ENCODE peak calls at places on chromosome 5, in ten cellular contexts. B, U, Q, M, J, Y, T, A, Z and G are unnamed samples.

GRCh38 chr5:83095973-83096539 is 18.7 kb downstream of the XRCC4 start:
- DNase-seq in B (peak; percentile 69), U (peak; percentile 55), Q (no peak), M (no peak), J (no peak), Y (no peak), T (no peak), A (no peak), Z (no peak), G (no peak)

GRCh38 chr5:134177197-134178171 is 734 bp upstream of the SKP1 start:
- DNase-seq in B (peak; percentile 85), U (peak; percentile 33), Q (no peak), M (no peak), J (peak; percentile 11), Y (peak; percentile 15), T (peak; percentile 78), A (peak; percentile 18), Z (peak; percentile 87), G (no peak)

GRCh38 chr5:139276426-139276825 is 17.1 kb upstream of the MATR3 start:
- DNase-seq in B (no peak), U (no peak), Q (no peak), M (no peak), J (no peak), Y (no peak), T (no peak), A (no peak), Z (no peak), G (no peak)

GRCh38 chr5:118981783-118982182 is 6.6 kb downstream of the DTWD2 start:
- DNase-seq in B (no peak), U (no peak), Q (no peak), M (no peak), J (no peak), Y (no peak), T (no peak), A (no peak), Z (no peak), G (no peak)

GRCh38 chr5:139946440-139946839 is 96.7 kb downstream of the NRG2 start:
- DNase-seq in B (no peak), U (no peak), Q (no peak), M (no peak), J (no peak), Y (no peak), T (no peak), A (no peak), Z (no peak), G (no peak)

GRCh38 chr5:44536650-44537260 is 147.5 kb upstream of the FGF10 start:
- DNase-seq in B (peak; percentile 64), U (peak; percentile 67), Q (peak; percentile 14), M (no peak), J (peak; percentile 57), Y (peak; percentile 53), T (no peak), A (no peak), Z (no peak), G (peak; percentile 22)

GRCh38 chr5:127296321-127296720 is 5.7 kb downstream of the MEGF10 start:
- DNase-seq in B (peak; percentile 15), U (no peak), Q (no peak), M (no peak), J (no peak), Y (no peak), T (no peak), A (no peak), Z (no peak), G (no peak)

GRCh38 chr5:116765441-116765840 is 190.8 kb upstream of the SEMA6A start:
- DNase-seq in B (no peak), U (peak; percentile 81), Q (no peak), M (no peak), J (no peak), Y (no peak), T (no peak), A (no peak), Z (no peak), G (no peak)

GRCh38 chr5:166401391-166401790 is 1890.1 kb upstream of the WWC1 start:
- DNase-seq in B (no peak), U (no peak), Q (no peak), M (no peak), J (no peak), Y (no peak), T (no peak), A (no peak), Z (no peak), G (no peak)

GRCh38 chr5:67957374-67957773 is 258.2 kb upstream of the PIK3R1 start:
- DNase-seq in B (no peak), U (no peak), Q (no peak), M (no peak), J (peak; percentile 7), Y (no peak), T (no peak), A (no peak), Z (no peak), G (no peak)

GRCh38 chr5:982377-983237 is 26.0 kb upstream of the NKD2 start:
- DNase-seq in B (no peak), U (peak; percentile 28), Q (no peak), M (no peak), J (peak; percentile 64), Y (peak; percentile 55), T (no peak), A (no peak), Z (no peak), G (no peak)
- TF ChIP-seq CTCF in B (peak; percentile 27), U (no peak), Q (no peak), M (no peak), J (peak; percentile 40), Y (peak; percentile 30), T (no peak), A (peak; percentile 44), Z (no peak), G (no peak)

GRCh38 chr5:77844408-77845272 is 68.5 kb upstream of the TBCA start:
- DNase-seq in B (peak; percentile 16), U (no peak), Q (peak; percentile 49), M (no peak), J (peak; percentile 15), Y (peak; percentile 43), T (no peak), A (peak; percentile 23), Z (no peak), G (peak; percentile 39)
- TF ChIP-seq CTCF in B (peak; percentile 15), U (no peak), Q (no peak), M (peak; percentile 42), J (no peak), Y (no peak), T (peak; percentile 15), A (peak; percentile 17), Z (no peak), G (peak; percentile 16)

GRCh38 chr5:109779036-109779735 is 89.5 kb downstream of the MAN2A1 start:
- DNase-seq in B (peak; percentile 36), U (peak; percentile 6), Q (no peak), M (no peak), J (no peak), Y (no peak), T (no peak), A (no peak), Z (no peak), G (no peak)
- TF ChIP-seq CTCF in B (no peak), U (no peak), Q (no peak), M (no peak), J (no peak), Y (no peak), T (no peak), A (no peak), Z (no peak), G (no peak)

GRCh38 chr5:107389130-107389553 is 281.6 kb downstream of the EFNA5 start:
- DNase-seq in B (peak; percentile 55), U (peak; percentile 67), Q (peak; percentile 45), M (no peak), J (no peak), Y (no peak), T (no peak), A (peak; percentile 78), Z (no peak), G (peak; percentile 27)
- TF ChIP-seq CTCF in B (no peak), U (no peak), Q (no peak), M (peak; percentile 33), J (no peak), Y (no peak), T (no peak), A (peak; percentile 7), Z (no peak), G (peak; percentile 14)

DNA sequence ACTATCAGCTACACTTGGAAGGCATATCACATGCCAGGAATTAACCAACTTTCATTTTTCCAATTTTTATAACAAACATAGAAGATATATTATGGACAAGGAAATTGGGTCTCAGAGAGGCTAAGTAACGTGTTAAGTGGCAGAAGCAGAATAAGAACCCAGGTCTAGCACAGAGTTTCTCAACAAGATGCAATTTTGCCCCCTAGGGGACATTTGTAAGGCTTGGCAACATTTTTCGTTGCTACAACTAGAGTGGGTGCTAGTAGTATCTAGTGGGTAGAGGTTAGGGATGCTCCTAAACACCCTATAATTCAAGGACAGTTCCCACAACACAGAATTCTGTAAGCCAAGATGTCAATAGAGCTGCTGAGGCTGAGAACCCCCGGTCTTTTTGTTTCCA is 180.6 kb downstream of the SNCAIP start:
- DNase-seq in B (no peak), U (peak; percentile 37), Q (peak; percentile 20), M (no peak), J (no peak), Y (no peak), T (no peak), A (no peak), Z (no peak), G (no peak)
- TF ChIP-seq CTCF in B (peak; percentile 3), U (peak; percentile 44), Q (peak; percentile 10), M (peak; percentile 24), J (no peak), Y (no peak), T (peak; percentile 22), A (peak; percentile 47), Z (no peak), G (peak; percentile 17)

DNA sequence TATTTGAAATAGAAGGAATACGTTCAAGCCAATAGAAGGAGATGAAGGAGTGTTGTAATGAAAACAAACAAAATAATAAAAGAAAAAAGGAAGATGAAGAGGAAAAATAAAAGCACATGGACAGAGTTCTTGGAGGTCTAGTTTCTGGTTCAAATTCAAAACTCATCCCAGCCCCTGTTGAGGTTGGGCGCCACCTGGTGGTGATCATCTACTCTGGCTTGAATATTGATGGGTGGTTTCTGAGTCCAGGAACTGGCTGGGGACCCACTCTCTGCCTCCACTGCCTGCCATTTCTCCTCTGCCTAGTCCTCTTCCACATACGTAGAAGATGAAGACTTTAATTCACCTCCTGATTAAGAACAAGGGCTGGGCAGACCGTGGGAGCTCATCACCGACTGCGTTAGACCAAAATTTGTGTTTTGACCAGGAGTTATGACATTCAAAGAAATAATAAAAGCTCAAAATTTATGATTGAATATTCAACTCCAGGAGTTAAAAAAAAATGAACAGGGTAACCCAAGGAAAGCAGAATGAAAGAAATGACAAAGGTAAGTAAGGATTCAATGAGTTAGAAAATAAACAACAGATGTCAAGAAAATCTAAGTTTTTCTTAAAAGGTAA is 99.0 kb upstream of the SLC1A3 start:
- DNase-seq in B (peak; percentile 79), U (peak; percentile 85), Q (peak; percentile 71), M (peak; percentile 76), J (peak; percentile 79), Y (peak; percentile 80), T (peak; percentile 80), A (no peak), Z (peak; percentile 68), G (peak; percentile 65)
- TF ChIP-seq CTCF in B (peak; percentile 88), U (peak; percentile 82), Q (peak; percentile 61), M (peak; percentile 85), J (peak; percentile 96), Y (peak; percentile 82), T (peak; percentile 84), A (peak; percentile 86), Z (peak; percentile 35), G (peak; percentile 85)

DNA sequence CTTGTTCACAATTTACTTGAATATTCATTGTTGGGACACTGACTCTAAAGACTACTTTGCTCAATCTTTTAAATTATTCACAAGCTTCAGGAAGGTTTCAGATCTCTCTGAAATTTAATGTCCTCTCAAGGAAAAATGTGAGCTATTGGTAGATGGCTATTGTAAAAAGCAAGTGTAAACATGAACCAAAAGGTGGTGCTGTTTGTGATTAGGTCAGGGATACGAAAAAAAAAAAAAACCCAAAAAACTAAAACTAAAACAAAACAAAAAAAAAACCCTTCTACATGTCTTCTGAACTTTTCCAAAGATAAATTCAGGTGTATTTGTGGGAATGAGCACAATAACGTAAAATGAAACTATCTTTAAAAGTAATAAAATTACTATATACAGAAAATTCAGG is 193.8 kb downstream of the SLF1 start:
- DNase-seq in B (no peak), U (no peak), Q (no peak), M (no peak), J (no peak), Y (no peak), T (no peak), A (no peak), Z (no peak), G (no peak)
- TF ChIP-seq CTCF in B (no peak), U (no peak), Q (no peak), M (no peak), J (no peak), Y (no peak), T (no peak), A (peak; percentile 3), Z (no peak), G (no peak)